ENCODE peak calls at places on chromosomes 16 and 17, in seven cellular contexts. R is RPMI8226; W is activated T-helper 1 cell treated with anti-CD3 and anti-CD28 coated beads, Interleukin-2, amount 50 U/mL, for 16 hours; A is non-pigmented ciliary epithelial cell; E is Kasumi-1; J is stimulated activated CD4-positive, alpha-beta T cell treated with anti-CD3 and anti-CD28 coated beads, Interleukin-1b, Interleukin-23, amount 100 ng/mL, for 24 hours; O is NCI-H1417. L is an unnamed sample.

GRCh38 chr17:79006001-79006400 is 3.6 kb downstream of the CANT1 start:
- DNase-seq in R (no peak), W (no peak), A (no peak), E (no peak), J (no peak), O (no peak), L (no peak)

GRCh38 chr17:64354824-64355535 is 35.7 kb downstream of the PECAM1 start:
- DNase-seq in R (no peak), W (no peak), A (no peak), E (no peak), J (no peak), O (no peak), L (no peak)

GRCh38 chr16:21060027-21060510 is 90.6 kb downstream of the DNAH3 start:
- DNase-seq in R (no peak), W (no peak), A (no peak), E (no peak), J (no peak), O (no peak), L (no peak)

GRCh38 chr17:69779378-69780214 is 295.4 kb upstream of the KCNJ16 start:
- DNase-seq in R (no peak), W (no peak), A (peak), E (no peak), J (no peak), O (no peak), L (no peak)

GRCh38 chr17:876272-876671 is 94.1 kb downstream of the MRM3 start:
- DNase-seq in R (peak), W (no peak), A (no peak), E (peak), J (no peak), O (no peak), L (no peak)

GRCh38 chr17:6853764-6854442 is 22.4 kb upstream of the TEKT1 start:
- DNase-seq in R (peak), W (no peak), A (no peak), E (no peak), J (no peak), O (no peak), L (no peak)

GRCh38 chr16:8720967-8721692 is 46.7 kb downstream of the ABAT start:
- DNase-seq in R (no peak), W (no peak), A (no peak), E (no peak), J (no peak), O (peak), L (no peak)

GRCh38 chr17:56108811-56109284 is 44.4 kb upstream of the ANKFN1 start:
- DNase-seq in R (no peak), W (no peak), A (no peak), E (no peak), J (no peak), O (no peak), L (no peak)

GRCh38 chr16:57270221-57271062 is 14.0 kb downstream of the PLLP start:
- DNase-seq in R (no peak), W (no peak), A (no peak), E (no peak), J (no peak), O (no peak), L (no peak)

GRCh38 chr17:68600881-68601564 is at the start of gene FAM20A:
- DNase-seq in R (peak), W (no peak), A (no peak), E (no peak), J (no peak), O (peak), L (no peak)

GRCh38 chr16:68072038-68072695 is 13.0 kb upstream of the NFATC3 start:
- DNase-seq in R (peak), W (no peak), A (no peak), E (no peak), J (no peak), O (peak), L (peak)

GRCh38 chr17:36069131-36069530 is 5.1 kb downstream of the CCL18 start:
- DNase-seq in R (no peak), W (no peak), A (no peak), E (no peak), J (no peak), O (no peak), L (no peak)

GRCh38 chr17:289409-289808 is 63.2 kb downstream of the RPH3AL start:
- DNase-seq in R (no peak), W (no peak), A (no peak), E (no peak), J (no peak), O (no peak), L (no peak)

GRCh38 chr17:77728022-77728671 is 230.4 kb upstream of the TNRC6C start:
- DNase-seq in R (peak), W (no peak), A (no peak), E (no peak), J (no peak), O (peak), L (no peak)

GRCh38 chr16:63655846-63656245 is 1466.0 kb downstream of the CDH11 start:
- DNase-seq in R (no peak), W (no peak), A (no peak), E (no peak), J (no peak), O (no peak), L (no peak)

L was measured in OCI-M1.